ENCODE peak calls at places on chromosomes 16 and 17, in eight cellular contexts. M is iPS DF 6.9, Q is aorta, I is tibial artery, A is gastrocnemius medialis, K is body of pancreas, E is endothelial cell of umbilical vein, L is A549. P is an unnamed sample. For H3K4me1, the result is how much of the 10 kb centered on the place peaks cover.

GRCh38 chr16:30715777-30716445 is 16.9 kb downstream of the SRCAP start:
- DNase-seq in I (no peak), Q (no peak), M (no peak), K (no peak), A (no peak), E (no peak), L (peak), P (no peak)

GRCh38 chr17:69523252-69523861 is 108.9 kb downstream of the MAP2K6 start:
- DNase-seq in L (peak), I (no peak), K (peak), Q (no peak), E (peak), M (peak), A (peak), P (no peak)

GRCh38 chr16:89142474-89143197 is 28.9 kb upstream of the CDH15 start:
- DNase-seq in E (no peak), L (no peak), K (no peak), A (no peak), Q (peak), I (no peak), M (no peak), P (no peak)

GRCh38 chr16:46859719-46860152 is 24.4 kb upstream of the GPT2 start:
- DNase-seq in M (no peak), K (no peak), A (no peak), E (peak), Q (peak), I (no peak), L (peak), P (peak)

GRCh38 chr16:69860233-69861231 is 90.6 kb upstream of the CLEC18A start:
- DNase-seq in K (no peak), M (no peak), A (no peak), Q (no peak), I (no peak), L (no peak), E (no peak), P (no peak)

GRCh38 chr17:39225974-39226683 is 384 bp upstream of the STAC2 start:
- DNase-seq in E (peak), A (no peak), Q (peak), I (peak), M (peak), K (peak), L (peak), P (peak)

GRCh38 chr16:72913551-72913950 is 134.4 kb downstream of the ZFHX3 start:
- DNase-seq in I (no peak), Q (no peak), A (no peak), M (no peak), L (no peak), K (no peak), E (no peak), P (no peak)

GRCh38 chr16:88353232-88353631 is 29.5 kb upstream of the ZNF469 start:
- DNase-seq in A (no peak), L (no peak), E (no peak), M (no peak), Q (peak), K (no peak), I (no peak), P (no peak)

GRCh38 chr16:75389096-75389692 is 44.1 kb downstream of the CFDP1 start:
- DNase-seq in M (no peak), A (no peak), Q (no peak), E (no peak), I (no peak), L (no peak), K (no peak), P (no peak)

GRCh38 chr17:81217531-81217930 is 5.2 kb downstream of the CEP131 start:
- DNase-seq in Q (no peak), E (no peak), I (no peak), K (no peak), L (no peak), M (no peak), A (no peak), P (no peak)

GRCh38 chr17:42519546-42520444 is 16.2 kb upstream of the NAGLU start:
- DNase-seq in K (peak), I (peak), E (peak), M (no peak), Q (peak), A (peak), L (peak), P (peak)
- H3K4me1 ChIP-seq in K (under half), I (half or more), E (half or more), M (under half), Q (under half), A (half or more), L (half or more), P (half or more)

GRCh38 chr16:87351320-87351698 is 32.3 kb downstream of the FBXO31 start:
- DNase-seq in K (no peak), M (no peak), L (no peak), E (no peak), Q (no peak), A (no peak), I (no peak), P (no peak)
- H3K4me3 ChIP-seq in K (no peak), M (no peak), L (no peak), E (no peak), Q (no peak), A (no peak), I (no peak), P (no peak)

DNA sequence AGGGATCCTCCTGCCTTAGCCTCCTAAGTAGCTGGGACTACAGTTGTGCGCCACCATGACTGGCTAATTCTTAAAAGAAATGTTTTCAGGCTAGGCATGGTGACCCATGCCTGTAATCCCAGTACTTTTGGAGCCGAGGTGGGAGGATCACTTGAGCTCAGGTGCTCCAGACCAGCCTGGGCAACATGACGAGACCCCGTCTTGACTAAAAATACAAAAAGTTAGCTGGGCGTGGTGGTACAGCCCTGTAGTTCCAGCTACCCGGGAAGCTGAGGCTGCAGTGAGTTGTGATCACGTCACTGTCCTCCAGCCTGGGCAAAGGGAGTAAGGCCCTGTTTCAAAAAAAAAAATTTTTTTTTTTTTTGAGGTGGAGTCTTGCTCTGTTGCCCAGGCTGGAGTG is 173.1 kb downstream of the SEC14L1 start:
- DNase-seq in M (no peak), L (no peak), Q (peak), A (no peak), K (no peak), I (no peak), E (no peak), P (no peak)
- H3K27ac ChIP-seq in M (no peak), L (no peak), Q (peak), A (no peak), K (peak), I (peak), E (no peak), P (no peak)

GRCh38 chr17:17792143-17792550 is 44.6 kb downstream of the SREBF1 start:
- DNase-seq in A (no peak), L (no peak), Q (no peak), M (no peak), K (no peak), E (no peak), I (no peak), P (no peak)

GRCh38 chr17:17789410-17789809 is 47.4 kb downstream of the SREBF1 start:
- DNase-seq in E (no peak), K (no peak), L (no peak), M (no peak), Q (no peak), A (no peak), I (no peak), P (no peak)

GRCh38 chr17:17788967-17789366 is 47.8 kb downstream of the SREBF1 start:
- DNase-seq in I (no peak), K (no peak), A (no peak), M (no peak), Q (no peak), L (no peak), E (no peak), P (no peak)

GRCh38 chr17:17790673-17791464 is 45.9 kb downstream of the SREBF1 start:
- DNase-seq in L (no peak), M (no peak), A (no peak), E (no peak), K (no peak), I (no peak), Q (no peak), P (no peak)

GRCh38 chr17:17789828-17790672 is 46.7 kb downstream of the SREBF1 start:
- DNase-seq in E (no peak), Q (no peak), A (no peak), M (no peak), K (no peak), I (no peak), L (no peak), P (no peak)
- H3K4me1 ChIP-seq in E (under half), Q (under half), A (half or more), M (under half), K (under half), I (under half), L (under half), P (under half)